ENCODE peak calls at places on chromosome 20, in four cellular contexts. J is HCT116, X is fibroblast of the aortic adventitia, G is tibial artery. A is an unnamed sample.

GRCh38 chr20:4563534-4563933 is 158.2 kb upstream of the PRND start:
- DNase-seq in J (no peak), X (peak; percentile 71), G (no peak), A (peak; percentile 14)

GRCh38 chr20:3250091-3250504 is 11.1 kb upstream of the SLC4A11 start:
- DNase-seq in J (no peak), X (no peak), G (no peak), A (no peak)

GRCh38 chr20:23235173-23236027 is 115.2 kb upstream of the NXT1 start:
- DNase-seq in J (peak; percentile 52), X (peak; percentile 80), G (peak; percentile 81), A (peak; percentile 15)

GRCh38 chr20:31987744-31988143 is 19.8 kb downstream of the XKR7 start:
- DNase-seq in J (no peak), X (no peak), G (no peak), A (no peak)

GRCh38 chr20:35947489-35947888 is 6.8 kb downstream of the SCAND1 start:
- DNase-seq in J (peak; percentile 42), X (peak; percentile 6), G (no peak), A (no peak)

GRCh38 chr20:59955131-59955796 is 3.0 kb upstream of the CDH26 start:
- DNase-seq in J (peak; percentile 12), X (no peak), G (no peak), A (peak; percentile 69)

GRCh38 chr20:36818831-36819230 is 45.3 kb upstream of the DSN1 start:
- DNase-seq in J (no peak), X (no peak), G (no peak), A (peak; percentile 41)

GRCh38 chr20:37876863-37877262 is 26.1 kb upstream of the VSTM2L start:
- DNase-seq in J (no peak), X (no peak), G (no peak), A (no peak)

GRCh38 chr20:19929749-19930148 is 87.4 kb upstream of the NAA20 start:
- DNase-seq in J (no peak), X (no peak), G (no peak), A (no peak)

GRCh38 chr20:6663104-6663503 is 104.4 kb upstream of the BMP2 start:
- DNase-seq in J (no peak), X (no peak), G (no peak), A (no peak)

GRCh38 chr20:39946946-39947345 is 742.1 kb downstream of the MAFB start:
- DNase-seq in J (no peak), X (no peak), G (no peak), A (no peak)
- TF ChIP-seq CTCF in J (no peak), X (no peak), G (no peak), A (no peak)

GRCh38 chr20:50512323-50512722 is 2.1 kb downstream of the PTPN1 start:
- DNase-seq in J (no peak), X (no peak), G (no peak), A (no peak)
- H3K4me3 ChIP-seq in J (no peak overlapping the region), X (peak overlapping the region; percentile 93), G (peak overlapping the region; percentile 91), A (no peak overlapping the region)

DNA sequence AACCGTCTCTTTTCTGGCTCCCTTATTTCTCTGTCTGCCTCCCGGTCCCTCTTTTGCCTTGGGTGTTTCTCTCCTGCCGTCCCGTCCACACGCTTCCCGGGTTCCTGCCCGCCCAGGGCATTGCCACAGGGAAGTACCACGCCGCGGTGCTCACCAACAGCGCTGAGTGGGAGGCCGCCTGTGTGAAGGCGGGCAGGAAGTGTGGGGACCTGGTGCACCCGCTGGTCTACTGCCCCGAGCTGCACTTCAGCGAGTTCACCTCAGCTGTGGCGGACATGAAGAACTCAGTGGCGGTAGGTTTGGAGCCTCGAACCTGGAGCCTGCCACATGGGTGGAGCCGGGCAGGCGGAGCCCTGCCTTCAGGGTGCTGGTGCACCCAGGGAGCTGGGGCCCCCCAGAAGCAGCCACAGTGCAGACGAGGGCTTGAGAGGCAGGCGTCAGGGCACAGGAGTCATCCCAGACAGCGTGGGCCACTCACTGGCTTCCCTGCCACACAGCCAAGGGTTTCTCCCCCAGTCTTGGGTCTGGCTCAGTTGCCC is 21.3 kb downstream of the NPEPL1 start:
- DNase-seq in J (no peak), X (no peak), G (peak; percentile 60), A (no peak)
- TF ChIP-seq CTCF in J (no peak), X (no peak), G (no peak), A (no peak)

GRCh38 chr20:13487202-13487601 is 151.5 kb downstream of the TASP1 start:
- DNase-seq in J (no peak), X (no peak), G (no peak), A (no peak)

GRCh38 chr20:13494019-13494418 is 144.7 kb downstream of the TASP1 start:
- DNase-seq in J (no peak), X (peak; percentile 18), G (no peak), A (no peak)

GRCh38 chr20:13486694-13487093 is 152.0 kb downstream of the TASP1 start:
- DNase-seq in J (no peak), X (no peak), G (no peak), A (no peak)

GRCh38 chr20:13493143-13493542 is 145.6 kb downstream of the TASP1 start:
- DNase-seq in J (no peak), X (no peak), G (no peak), A (no peak)

GRCh38 chr20:13492001-13492480 is 146.7 kb downstream of the TASP1 start:
- DNase-seq in J (no peak), X (peak; percentile 89), G (no peak), A (peak; percentile 17)
- H3K4me3 ChIP-seq in J (no peak overlapping the region), X (no peak overlapping the region), G (no peak overlapping the region), A (no peak overlapping the region)

DNA sequence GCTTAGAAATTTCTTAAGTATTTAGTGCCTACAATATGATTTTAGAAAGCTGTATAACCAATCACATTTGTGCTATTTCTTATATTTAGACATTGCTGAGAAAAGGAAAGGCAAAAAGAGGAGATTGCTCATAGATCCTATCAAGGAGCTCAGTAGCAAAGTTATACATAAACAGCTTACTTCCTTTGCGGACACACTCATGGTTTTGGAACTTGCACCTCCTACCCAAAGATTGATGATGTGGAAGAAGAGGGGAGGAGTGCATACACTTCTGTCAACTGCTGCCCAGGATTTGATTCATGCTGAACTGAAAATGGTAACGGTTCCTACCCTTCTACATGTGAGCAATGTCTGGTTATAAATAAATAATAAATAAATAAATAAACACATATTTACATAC is 16.7 kb downstream of the RAD21L1 start:
- DNase-seq in J (no peak), X (peak; percentile 81), G (no peak), A (no peak)
- TF ChIP-seq CTCF in J (no peak), X (no peak), G (no peak), A (no peak)

GRCh38 chr20:43914286-43914685 is 366 bp upstream of the TOX2 start:
- DNase-seq in J (no peak), X (no peak), G (no peak), A (no peak)
- H3K4me3 ChIP-seq in J (peak overlapping the region; percentile 60), X (peak overlapping the region; percentile 63), G (peak overlapping the region; percentile 37), A (peak overlapping the region; percentile 47)

GRCh38 chr20:46406200-46406985 is at the start of gene ELMO2:
- DNase-seq in J (peak; percentile 89), X (peak; percentile 94), G (peak; percentile 99), A (peak; percentile 90)
- TF ChIP-seq CTCF in J (no peak), X (peak; percentile 20), G (peak; percentile 21), A (no peak)

DNA sequence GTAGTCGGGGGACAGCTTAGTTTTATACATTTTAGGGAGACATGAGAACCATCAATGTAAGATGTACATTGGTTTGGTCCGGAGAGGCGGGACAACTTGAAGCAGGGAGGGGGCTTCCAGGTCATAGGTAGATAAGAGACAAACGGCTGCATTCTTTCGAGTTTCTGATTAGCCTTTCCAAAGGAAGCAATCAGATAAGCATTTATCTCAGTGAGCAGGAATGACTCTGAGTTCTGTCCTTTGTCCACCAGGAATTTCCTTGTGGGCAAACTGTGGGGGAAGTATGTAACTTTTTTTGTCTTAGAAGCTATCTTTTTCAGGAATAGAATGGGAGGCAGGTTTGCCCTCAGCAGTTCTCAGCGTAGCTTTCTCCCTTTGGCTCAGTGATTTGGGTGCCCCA is 1.4 kb downstream of the YTHDF1 start:
- DNase-seq in J (no peak), X (no peak), G (no peak), A (no peak)
- H3K4me3 ChIP-seq in J (peak overlapping the region; percentile 90), X (peak overlapping the region; percentile 80), G (peak overlapping the region; percentile 95), A (peak overlapping the region; percentile 92)